ENCODE peak calls at places on chromosomes 3 and 15, in seven cellular contexts. T is NCI-H748 treated with DMSO at 0.1 percent for 48 hours, F is B cell, H is T-helper 17 cell, V is left cardiac atrium, L is GM19239, Y is NCI-H510A treated with DMSO at 0.1 percent for 48 hours. B is an unnamed sample.

GRCh38 chr15:76065267-76065666 is 5.5 kb downstream of the TMEM266 start:
- DNase-seq in H (no peak), F (no peak), T (no peak), V (no peak), Y (peak), L (no peak), B (no peak)

GRCh38 chr3:119120480-119120879 is 25.5 kb upstream of the TEX55 start:
- DNase-seq in Y (no peak), V (no peak), T (no peak), F (no peak), L (no peak), H (no peak), B (no peak)

GRCh38 chr3:171542976-171543375 is 82.8 kb upstream of the TNIK start:
- DNase-seq in F (no peak), L (no peak), V (no peak), H (no peak), Y (peak), T (no peak), B (peak)

GRCh38 chr3:58497074-58497473 is 5.2 kb downstream of the KCTD6 start:
- DNase-seq in Y (no peak), L (no peak), T (no peak), V (no peak), F (no peak), H (no peak), B (no peak)

GRCh38 chr15:23467110-23467600 is 20.1 kb upstream of the GOLGA6L2 start:
- DNase-seq in F (no peak), Y (peak), T (peak), H (no peak), V (no peak), L (peak), B (no peak)

GRCh38 chr3:190323241-190323617 is 983 bp upstream of the CLDN1 start:
- DNase-seq in T (no peak), Y (no peak), F (no peak), V (no peak), H (no peak), L (no peak), B (no peak)

GRCh38 chr15:58139631-58140522 is 1.7 kb downstream of the AQP9 start:
- DNase-seq in H (no peak), F (no peak), Y (no peak), T (no peak), L (no peak), V (no peak), B (no peak)

GRCh38 chr3:161914703-161915102 is 418.1 kb downstream of the OTOL1 start:
- DNase-seq in F (no peak), L (no peak), Y (peak), T (peak), H (no peak), V (peak), B (peak)

GRCh38 chr15:53627279-53627678 is 132.2 kb downstream of the WDR72 start:
- DNase-seq in F (no peak), V (no peak), L (no peak), H (no peak), T (no peak), Y (no peak), B (peak)

GRCh38 chr3:170740726-170741591 is 129.0 kb downstream of the RPL22L1 start:
- DNase-seq in Y (peak), L (no peak), V (peak), T (peak), H (no peak), F (no peak), B (peak)

B was measured in DMS153.